ENCODE peak calls at places on chromosomes 5 and 9, in eight cellular contexts. K is gastrocnemius medialis, R is aorta, G is endodermal cell, B is uterus, F is left cardiac atrium, V is AML-193, J is RWPE1. Y is an unnamed sample.

GRCh38 chr5:135324160-135324559 is 74.9 kb downstream of the MACROH2A1 start:
- DNase-seq in K (no peak), J (no peak), V (no peak), G (no peak), F (no peak), B (no peak), R (peak; percentile 64), Y (no peak)

GRCh38 chr5:54387659-54388232 is 67.8 kb upstream of the HSPB3 start:
- DNase-seq in G (no peak), K (no peak), F (no peak), V (no peak), B (no peak), R (no peak), J (no peak), Y (no peak)

GRCh38 chr5:100456615-100457014 is 78.6 kb upstream of the FAM174A start:
- DNase-seq in G (no peak), V (no peak), K (no peak), F (no peak), B (no peak), R (no peak), J (no peak), Y (no peak)

GRCh38 chr9:137198051-137198747 is 2.3 kb downstream of the TPRN start:
- DNase-seq in V (no peak), G (no peak), K (no peak), J (peak; percentile 59), F (no peak), R (no peak), B (no peak), Y (no peak)

GRCh38 chr9:3931996-3932906 is 367.6 kb downstream of the GLIS3 start:
- DNase-seq in V (no peak), G (no peak), B (no peak), J (no peak), K (no peak), R (no peak), F (no peak), Y (no peak)

GRCh38 chr5:50958852-50959457 is 292.5 kb downstream of the PARP8 start:
- DNase-seq in F (no peak), V (peak; percentile 43), R (no peak), B (no peak), J (peak; percentile 46), K (no peak), G (peak; percentile 53), Y (peak; percentile 57)

GRCh38 chr9:89171693-89172092 is 6.9 kb downstream of the SHC3 start:
- DNase-seq in F (no peak), V (no peak), B (no peak), G (peak; percentile 66), K (no peak), R (no peak), J (no peak), Y (no peak)

GRCh38 chr5:10701567-10702039 is 59.4 kb downstream of the DAP start:
- DNase-seq in V (peak; percentile 7), J (peak; percentile 49), R (no peak), G (peak; percentile 78), B (no peak), K (no peak), F (no peak), Y (peak; percentile 27)